ENCODE peak calls at places on chromosomes 2 and 18, in four cellular contexts. G is Ammon's horn; Q is activated CD4-positive, alpha-beta memory T cell treated with anti-CD3 and anti-CD28 coated beads, Interleukin-2, amount 10 ng/mL, durations not matched to agents 7 days and 5 days; Z is ELR. U is an unnamed sample.

GRCh38 chr2:43348904-43349725 is 122.7 kb upstream of the ZFP36L2 start:
- DNase-seq in G (no peak), Q (no peak), Z (no peak), U (peak)

GRCh38 chr18:35971661-35972196 is 750 bp upstream of the RMP24 start:
- DNase-seq in G (peak), Q (no peak), Z (no peak), U (no peak)

GRCh38 chr18:49859725-49860124 is 46.4 kb upstream of the ACAA2 start:
- DNase-seq in G (no peak), Q (no peak), Z (no peak), U (no peak)

GRCh38 chr2:119849838-119850565 is 90.3 kb downstream of the PTPN4 start:
- DNase-seq in G (no peak), Q (no peak), Z (peak), U (no peak)

GRCh38 chr18:58135806-58136331 is 91.8 kb downstream of the NEDD4L start:
- DNase-seq in G (peak), Q (peak), Z (peak), U (no peak)

GRCh38 chr2:69742170-69742952 is 427 bp downstream of the ANXA4 start:
- DNase-seq in G (no peak), Q (no peak), Z (peak), U (no peak)

GRCh38 chr2:200618590-200619021 is 32.8 kb downstream of the AOX1 start:
- DNase-seq in G (peak), Q (no peak), Z (peak), U (no peak)

GRCh38 chr2:225002039-225002655 is 40.1 kb downstream of the DOCK10 start:
- DNase-seq in G (peak), Q (peak), Z (peak), U (no peak)

GRCh38 chr2:181882621-181883020 is 8.9 kb upstream of the ITPRID2 start:
- DNase-seq in G (no peak), Q (no peak), Z (no peak), U (no peak)

GRCh38 chr2:150125188-150125587 is 362.3 kb downstream of the RND3 start:
- DNase-seq in G (no peak), Q (no peak), Z (peak), U (no peak)

GRCh38 chr2:226728996-226729395 is 70.6 kb downstream of the IRS1 start:
- DNase-seq in G (no peak), Q (no peak), Z (peak), U (no peak)

GRCh38 chr2:132766573-132766972 is 96.6 kb upstream of the LYPD1 start:
- DNase-seq in G (no peak), Q (no peak), Z (no peak), U (no peak)

GRCh38 chr2:68775272-68775847 is 40.7 kb downstream of the ARHGAP25 start:
- DNase-seq in G (no peak), Q (no peak), Z (no peak), U (no peak)

GRCh38 chr2:177106212-177106611 is 106.4 kb upstream of the HNRNPA3 start:
- DNase-seq in G (no peak), Q (no peak), Z (peak), U (no peak)

GRCh38 chr2:173238385-173238784 is 116.3 kb upstream of the CDCA7 start:
- DNase-seq in G (no peak), Q (no peak), Z (no peak), U (no peak)

GRCh38 chr18:34121157-34121807 is 103.4 kb downstream of the NOL4 start:
- DNase-seq in G (no peak), Q (no peak), Z (no peak), U (no peak)

GRCh38 chr2:218927411-218927810 is 32.1 kb upstream of the CDK5R2 start:
- DNase-seq in G (no peak), Q (no peak), Z (no peak), U (no peak)

GRCh38 chr2:231259104-231259503 is 60.7 kb downstream of the ARMC9 start:
- DNase-seq in G (no peak), Q (no peak), Z (no peak), U (no peak)

GRCh38 chr2:197311521-197312033 is 997 bp upstream of the ANKRD44 start:
- DNase-seq in G (no peak), Q (no peak), Z (peak), U (no peak)

GRCh38 chr2:202933139-202933510 is 21.1 kb downstream of the CARF start:
- DNase-seq in G (no peak), Q (no peak), Z (no peak), U (no peak)

GRCh38 chr2:232239956-232240681 is 138.4 kb upstream of the ALPP start:
- DNase-seq in G (no peak), Q (no peak), Z (peak), U (peak)

GRCh38 chr2:238380785-238381184 is 45.9 kb upstream of the ASB1 start:
- DNase-seq in G (no peak), Q (no peak), Z (peak), U (no peak)

GRCh38 chr2:30366199-30366691 is 80.8 kb upstream of the LCLAT1 start:
- DNase-seq in G (no peak), Q (peak), Z (peak), U (no peak)

GRCh38 chr18:63131106-63131943 is 188.2 kb downstream of the BCL2 start:
- DNase-seq in G (peak), Q (peak), Z (peak), U (no peak)

GRCh38 chr2:128557841-128558241 is 239.2 kb upstream of the HS6ST1 start:
- DNase-seq in G (no peak), Q (no peak), Z (no peak), U (no peak)

GRCh38 chr18:12884521-12885323 is 685 bp upstream of the PTPN2 start:
- DNase-seq in G (no peak), Q (no peak), Z (no peak), U (peak)

GRCh38 chr18:70523798-70524182 is 234.9 kb downstream of the SOCS6 start:
- DNase-seq in G (no peak), Q (no peak), Z (no peak), U (no peak)

GRCh38 chr2:75787532-75788132 is 76.9 kb upstream of the GCFC2 start:
- DNase-seq in G (peak), Q (no peak), Z (peak), U (no peak)

GRCh38 chr2:133780099-133780996 is 212.1 kb upstream of the NCKAP5 start:
- DNase-seq in G (peak), Q (peak), Z (peak), U (no peak)

GRCh38 chr2:227370791-227371312 is 8.3 kb downstream of the TM4SF20 start:
- DNase-seq in G (no peak), Q (no peak), Z (peak), U (no peak)

GRCh38 chr2:43944915-43945314 is 50.9 kb downstream of the LRPPRC start:
- DNase-seq in G (no peak), Q (no peak), Z (no peak), U (no peak)

GRCh38 chr2:229734410-229734809 is 20.1 kb upstream of the DNER start:
- DNase-seq in G (no peak), Q (no peak), Z (no peak), U (no peak)

GRCh38 chr18:70419526-70419925 is 130.7 kb downstream of the SOCS6 start:
- DNase-seq in G (no peak), Q (no peak), Z (peak), U (no peak)

GRCh38 chr2:69965756-69966447 is 4.5 kb upstream of the ASPRV1 start:
- DNase-seq in G (no peak), Q (no peak), Z (no peak), U (no peak)

U was measured in suprapubic skin.